ENCODE peak calls at places on chromosomes 6 and 20, in five cellular contexts. One of them, this sample, is unnamed.

GRCh38 chr6:31715022-31715683 is at the start of gene LY6G6D:
- DNase-seq in fibroblast of the aortic adventitia: no peak
- DNase-seq in astrocyte of the spinal cord: no peak
- DNase-seq in fibroblast of lung: no peak
- DNase-seq in lung: no peak
- DNase-seq in this sample: no peak

GRCh38 chr6:124446966-124447365 is 515.3 kb upstream of the RNF217 start:
- DNase-seq in fibroblast of the aortic adventitia: no peak
- DNase-seq in astrocyte of the spinal cord: no peak
- DNase-seq in fibroblast of lung: no peak
- DNase-seq in lung: no peak
- DNase-seq in this sample: no peak

GRCh38 chr6:125099211-125100017 is 54.2 kb upstream of the TPD52L1 start:
- DNase-seq in fibroblast of the aortic adventitia: no peak
- DNase-seq in astrocyte of the spinal cord: peak; percentile 54
- DNase-seq in fibroblast of lung: peak; percentile 59
- DNase-seq in lung: peak; percentile 41
- DNase-seq in this sample: peak; percentile 20

GRCh38 chr6:125773387-125774341 is 17.1 kb upstream of the NCOA7 start:
- DNase-seq in fibroblast of the aortic adventitia: peak; percentile 53
- DNase-seq in astrocyte of the spinal cord: no peak
- DNase-seq in fibroblast of lung: no peak
- DNase-seq in lung: no peak
- DNase-seq in this sample: peak; percentile 76

GRCh38 chr20:56897318-56897962 is 268.3 kb downstream of the TFAP2C start:
- DNase-seq in fibroblast of the aortic adventitia: no peak
- DNase-seq in astrocyte of the spinal cord: no peak
- DNase-seq in fibroblast of lung: no peak
- DNase-seq in lung: no peak
- DNase-seq in this sample: no peak

GRCh38 chr20:17625246-17626051 is 55.6 kb downstream of the DSTN start:
- DNase-seq in fibroblast of the aortic adventitia: no peak
- DNase-seq in astrocyte of the spinal cord: no peak
- DNase-seq in fibroblast of lung: no peak
- DNase-seq in lung: no peak
- DNase-seq in this sample: no peak

GRCh38 chr6:122789078-122789861 is at the start of gene SMPDL3A:
- DNase-seq in fibroblast of the aortic adventitia: peak; percentile 88
- DNase-seq in astrocyte of the spinal cord: peak; percentile 90
- DNase-seq in fibroblast of lung: peak; percentile 96
- DNase-seq in lung: peak; percentile 61
- DNase-seq in this sample: peak; percentile 71

GRCh38 chr6:27188885-27189418 is 58.5 kb upstream of the PRSS16 start:
- DNase-seq in fibroblast of the aortic adventitia: peak; percentile 86
- DNase-seq in astrocyte of the spinal cord: peak; percentile 85
- DNase-seq in fibroblast of lung: peak; percentile 86
- DNase-seq in lung: peak; percentile 58
- DNase-seq in this sample: peak; percentile 63

GRCh38 chr6:136086686-136087085 is 163.4 kb downstream of the MTFR2 start:
- DNase-seq in fibroblast of the aortic adventitia: no peak
- DNase-seq in astrocyte of the spinal cord: no peak
- DNase-seq in fibroblast of lung: peak; percentile 77
- DNase-seq in lung: no peak
- DNase-seq in this sample: no peak

GRCh38 chr6:42352856-42353564 is 98.7 kb downstream of the TRERF1 start:
- DNase-seq in fibroblast of the aortic adventitia: peak; percentile 73
- DNase-seq in astrocyte of the spinal cord: peak; percentile 62
- DNase-seq in fibroblast of lung: peak; percentile 66
- DNase-seq in lung: no peak
- DNase-seq in this sample: no peak

GRCh38 chr20:35606127-35606526 is 9.5 kb upstream of the SPAG4 start:
- DNase-seq in fibroblast of the aortic adventitia: no peak
- DNase-seq in astrocyte of the spinal cord: no peak
- DNase-seq in fibroblast of lung: no peak
- DNase-seq in lung: no peak
- DNase-seq in this sample: no peak

GRCh38 chr20:35610833-35611427 is 4.7 kb upstream of the SPAG4 start:
- DNase-seq in fibroblast of the aortic adventitia: peak; percentile 28
- DNase-seq in astrocyte of the spinal cord: no peak
- DNase-seq in fibroblast of lung: no peak
- DNase-seq in lung: no peak
- DNase-seq in this sample: no peak

GRCh38 chr20:35603695-35604443 is 11.8 kb upstream of the SPAG4 start:
- DNase-seq in fibroblast of the aortic adventitia: no peak
- DNase-seq in astrocyte of the spinal cord: no peak
- DNase-seq in fibroblast of lung: no peak
- DNase-seq in lung: no peak
- DNase-seq in this sample: no peak

GRCh38 chr20:35604444-35604750 is 11.2 kb upstream of the SPAG4 start:
- DNase-seq in fibroblast of the aortic adventitia: no peak
- DNase-seq in astrocyte of the spinal cord: no peak
- DNase-seq in fibroblast of lung: no peak
- DNase-seq in lung: no peak
- DNase-seq in this sample: no peak

DNA sequence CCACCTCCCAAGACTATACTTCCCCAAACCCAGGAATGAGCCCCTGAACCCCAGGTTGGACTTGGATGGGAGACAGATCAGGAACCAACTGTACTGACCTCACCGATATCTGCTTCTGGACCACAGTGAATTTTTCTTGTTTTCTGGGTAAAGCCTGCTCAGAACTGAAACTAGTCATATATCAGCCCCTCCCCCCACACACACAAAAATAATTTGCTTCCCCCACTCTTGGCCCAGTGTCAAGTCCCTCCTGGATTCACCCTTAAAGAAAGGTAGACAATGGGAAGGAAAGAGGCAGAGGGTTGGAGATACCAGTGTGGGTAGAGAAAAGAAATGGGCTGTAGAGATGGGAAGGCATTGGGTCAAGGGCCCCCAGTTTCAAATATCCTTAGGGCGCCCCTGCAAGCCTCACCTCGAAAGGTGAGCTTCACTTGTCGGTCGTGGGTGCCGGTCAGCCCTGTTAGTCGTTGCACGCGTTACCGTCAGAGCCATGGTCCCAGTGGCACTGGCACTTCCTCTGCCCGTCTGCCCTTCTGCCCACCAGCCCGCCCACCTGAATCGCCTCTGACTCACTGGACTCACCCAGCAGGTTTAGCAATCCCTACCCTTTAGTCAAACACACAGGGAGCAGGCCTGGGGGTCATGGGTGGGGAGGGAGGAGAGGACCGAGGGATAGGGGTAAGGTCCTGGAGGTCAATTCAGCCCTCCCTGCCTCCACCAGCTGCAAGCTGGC is 8.5 kb upstream of the SPAG4 start:
- DNase-seq in fibroblast of the aortic adventitia: no peak
- DNase-seq in astrocyte of the spinal cord: no peak
- DNase-seq in fibroblast of lung: no peak
- DNase-seq in lung: no peak
- DNase-seq in this sample: no peak
- H3K4me3 ChIP-seq in fibroblast of the aortic adventitia: no peak overlapping the region
- H3K4me3 ChIP-seq in astrocyte of the spinal cord: no peak overlapping the region
- H3K4me3 ChIP-seq in fibroblast of lung: no peak overlapping the region
- H3K4me3 ChIP-seq in lung: no peak overlapping the region
- H3K4me3 ChIP-seq in this sample: no peak overlapping the region

GRCh38 chr6:37809144-37809543 is 10.4 kb upstream of the ZFAND3 start:
- DNase-seq in fibroblast of the aortic adventitia: peak; percentile 88
- DNase-seq in astrocyte of the spinal cord: peak; percentile 81
- DNase-seq in fibroblast of lung: peak; percentile 87
- DNase-seq in lung: no peak
- DNase-seq in this sample: no peak

GRCh38 chr6:37802810-37803209 is 16.7 kb upstream of the ZFAND3 start:
- DNase-seq in fibroblast of the aortic adventitia: no peak
- DNase-seq in astrocyte of the spinal cord: no peak
- DNase-seq in fibroblast of lung: no peak
- DNase-seq in lung: no peak
- DNase-seq in this sample: no peak

GRCh38 chr6:37804676-37805075 is 14.9 kb upstream of the ZFAND3 start:
- DNase-seq in fibroblast of the aortic adventitia: peak; percentile 34
- DNase-seq in astrocyte of the spinal cord: no peak
- DNase-seq in fibroblast of lung: no peak
- DNase-seq in lung: no peak
- DNase-seq in this sample: no peak

GRCh38 chr6:37806213-37806612 is 13.3 kb upstream of the ZFAND3 start:
- DNase-seq in fibroblast of the aortic adventitia: no peak
- DNase-seq in astrocyte of the spinal cord: no peak
- DNase-seq in fibroblast of lung: no peak
- DNase-seq in lung: no peak
- DNase-seq in this sample: no peak

GRCh38 chr6:37807656-37808055 is 11.9 kb upstream of the ZFAND3 start:
- DNase-seq in fibroblast of the aortic adventitia: no peak
- DNase-seq in astrocyte of the spinal cord: no peak
- DNase-seq in fibroblast of lung: no peak
- DNase-seq in lung: no peak
- DNase-seq in this sample: no peak
- TF ChIP-seq CTCF in fibroblast of the aortic adventitia: peak; percentile 28
- TF ChIP-seq CTCF in astrocyte of the spinal cord: peak; percentile 20
- TF ChIP-seq CTCF in fibroblast of lung: no peak
- TF ChIP-seq CTCF in lung: no peak
- TF ChIP-seq CTCF in this sample: peak; percentile 14

GRCh38 chr6:25138024-25138696 is 141.0 kb upstream of the CARMIL1 start:
- DNase-seq in fibroblast of the aortic adventitia: peak; percentile 82
- DNase-seq in astrocyte of the spinal cord: peak; percentile 50
- DNase-seq in fibroblast of lung: peak; percentile 85
- DNase-seq in lung: peak; percentile 52
- DNase-seq in this sample: peak; percentile 71
- H3K4me3 ChIP-seq in fibroblast of the aortic adventitia: peak overlapping the region; percentile 60
- H3K4me3 ChIP-seq in astrocyte of the spinal cord: peak overlapping the region; percentile 6
- H3K4me3 ChIP-seq in fibroblast of lung: peak overlapping the region; percentile 42
- H3K4me3 ChIP-seq in lung: peak overlapping the region; percentile 15
- H3K4me3 ChIP-seq in this sample: peak overlapping the region; percentile 27

GRCh38 chr20:44850883-44851282 is 34.6 kb upstream of the YWHAB start:
- DNase-seq in fibroblast of the aortic adventitia: no peak
- DNase-seq in astrocyte of the spinal cord: no peak
- DNase-seq in fibroblast of lung: no peak
- DNase-seq in lung: no peak
- DNase-seq in this sample: no peak

GRCh38 chr20:44848254-44849015 is 37.1 kb upstream of the YWHAB start:
- DNase-seq in fibroblast of the aortic adventitia: no peak
- DNase-seq in astrocyte of the spinal cord: no peak
- DNase-seq in fibroblast of lung: no peak
- DNase-seq in lung: no peak
- DNase-seq in this sample: no peak

GRCh38 chr20:44850272-44850671 is 35.2 kb upstream of the YWHAB start:
- DNase-seq in fibroblast of the aortic adventitia: no peak
- DNase-seq in astrocyte of the spinal cord: no peak
- DNase-seq in fibroblast of lung: no peak
- DNase-seq in lung: no peak
- DNase-seq in this sample: no peak

GRCh38 chr20:44851545-44851944 is 34.0 kb upstream of the YWHAB start:
- DNase-seq in fibroblast of the aortic adventitia: no peak
- DNase-seq in astrocyte of the spinal cord: no peak
- DNase-seq in fibroblast of lung: no peak
- DNase-seq in lung: no peak
- DNase-seq in this sample: no peak

DNA sequence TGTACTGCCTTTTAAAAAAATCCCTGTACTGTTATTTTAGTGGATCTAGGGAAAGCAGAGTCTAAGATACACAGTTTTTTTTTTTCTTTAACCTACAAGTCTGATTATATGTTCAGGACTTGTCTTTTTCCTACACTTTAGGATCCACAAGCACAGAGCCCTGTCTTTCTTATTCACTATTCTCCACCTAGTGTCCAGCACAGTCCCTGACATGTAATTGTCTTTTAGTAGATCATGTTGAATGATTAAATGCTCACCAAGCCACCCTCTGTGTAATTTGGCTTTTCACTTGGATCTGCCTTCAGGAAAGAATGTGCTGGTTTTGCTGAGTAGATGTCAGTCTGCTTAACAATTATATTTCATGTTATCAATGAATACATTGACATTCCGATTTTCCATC is 35.8 kb upstream of the YWHAB start:
- DNase-seq in fibroblast of the aortic adventitia: no peak
- DNase-seq in astrocyte of the spinal cord: no peak
- DNase-seq in fibroblast of lung: no peak
- DNase-seq in lung: no peak
- DNase-seq in this sample: no peak
- TF ChIP-seq CTCF in fibroblast of the aortic adventitia: no peak
- TF ChIP-seq CTCF in astrocyte of the spinal cord: no peak
- TF ChIP-seq CTCF in fibroblast of lung: no peak
- TF ChIP-seq CTCF in lung: no peak
- TF ChIP-seq CTCF in this sample: no peak

GRCh38 chr6:36598739-36599318 is 4.7 kb downstream of the SRSF3 start:
- DNase-seq in fibroblast of the aortic adventitia: no peak
- DNase-seq in astrocyte of the spinal cord: no peak
- DNase-seq in fibroblast of lung: no peak
- DNase-seq in lung: no peak
- DNase-seq in this sample: no peak
- H3K4me3 ChIP-seq in fibroblast of the aortic adventitia: peak overlapping the region; percentile 95
- H3K4me3 ChIP-seq in astrocyte of the spinal cord: peak overlapping the region; percentile 85
- H3K4me3 ChIP-seq in fibroblast of lung: peak overlapping the region; percentile 87
- H3K4me3 ChIP-seq in lung: peak overlapping the region; percentile 18
- H3K4me3 ChIP-seq in this sample: peak overlapping the region; percentile 75

DNA sequence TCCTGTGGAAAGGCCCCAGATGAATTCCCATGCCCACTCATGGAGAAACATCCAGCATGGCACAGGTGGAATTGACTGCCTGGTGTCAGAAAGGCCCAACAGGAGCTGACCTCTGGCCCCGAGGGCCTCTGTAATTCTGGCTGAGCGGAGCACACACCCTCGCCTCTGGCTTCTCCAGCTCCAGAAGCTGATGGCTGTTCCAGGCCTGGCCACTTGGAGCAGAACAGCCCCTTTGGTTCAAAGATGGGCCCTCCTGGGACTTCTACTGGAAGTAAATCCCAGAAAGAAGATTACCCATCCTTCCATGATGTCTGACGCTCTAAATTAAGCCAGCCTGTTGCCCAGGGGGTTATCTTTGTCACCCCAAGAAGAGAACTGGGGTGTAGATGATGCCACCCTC is 275.1 kb upstream of the CDH4 start:
- DNase-seq in fibroblast of the aortic adventitia: no peak
- DNase-seq in astrocyte of the spinal cord: no peak
- DNase-seq in fibroblast of lung: no peak
- DNase-seq in lung: no peak
- DNase-seq in this sample: no peak
- TF ChIP-seq CTCF in fibroblast of the aortic adventitia: no peak
- TF ChIP-seq CTCF in astrocyte of the spinal cord: no peak
- TF ChIP-seq CTCF in fibroblast of lung: no peak
- TF ChIP-seq CTCF in lung: no peak
- TF ChIP-seq CTCF in this sample: no peak

GRCh38 chr6:25248100-25248499 is 31.1 kb upstream of the CARMIL1 start:
- DNase-seq in fibroblast of the aortic adventitia: peak; percentile 52
- DNase-seq in astrocyte of the spinal cord: peak; percentile 86
- DNase-seq in fibroblast of lung: peak; percentile 47
- DNase-seq in lung: no peak
- DNase-seq in this sample: no peak

GRCh38 chr6:25251426-25251825 is 27.7 kb upstream of the CARMIL1 start:
- DNase-seq in fibroblast of the aortic adventitia: no peak
- DNase-seq in astrocyte of the spinal cord: no peak
- DNase-seq in fibroblast of lung: no peak
- DNase-seq in lung: no peak
- DNase-seq in this sample: no peak

GRCh38 chr6:25250878-25251277 is 28.3 kb upstream of the CARMIL1 start:
- DNase-seq in fibroblast of the aortic adventitia: no peak
- DNase-seq in astrocyte of the spinal cord: peak; percentile 20
- DNase-seq in fibroblast of lung: no peak
- DNase-seq in lung: no peak
- DNase-seq in this sample: no peak

GRCh38 chr6:25253371-25253770 is 25.8 kb upstream of the CARMIL1 start:
- DNase-seq in fibroblast of the aortic adventitia: no peak
- DNase-seq in astrocyte of the spinal cord: no peak
- DNase-seq in fibroblast of lung: no peak
- DNase-seq in lung: no peak
- DNase-seq in this sample: no peak

GRCh38 chr6:25249133-25249532 is 30.0 kb upstream of the CARMIL1 start:
- DNase-seq in fibroblast of the aortic adventitia: no peak
- DNase-seq in astrocyte of the spinal cord: no peak
- DNase-seq in fibroblast of lung: no peak
- DNase-seq in lung: no peak
- DNase-seq in this sample: no peak
- H3K4me3 ChIP-seq in fibroblast of the aortic adventitia: no peak overlapping the region
- H3K4me3 ChIP-seq in astrocyte of the spinal cord: no peak overlapping the region
- H3K4me3 ChIP-seq in fibroblast of lung: no peak overlapping the region
- H3K4me3 ChIP-seq in lung: no peak overlapping the region
- H3K4me3 ChIP-seq in this sample: no peak overlapping the region

This sample was measured in HFF-Myc.